ENCODE peak calls at places on chromosomes 2 and 18, in four cellular contexts. F is HepG2, S is HCT116, O is K562. A is an unnamed sample.

GRCh38 chr18:54222922-54223567 is 1.4 kb downstream of the MBD2 start:
- DNase-seq in F (peak), S (peak), O (no peak), A (no peak)

GRCh38 chr2:238142382-238143205 is 4.1 kb downstream of the KLHL30 start:
- DNase-seq in F (no peak), S (no peak), O (no peak), A (no peak)

GRCh38 chr2:108554530-108554929 is 20.3 kb downstream of the LIMS1 start:
- DNase-seq in F (no peak), S (no peak), O (no peak), A (no peak)

GRCh38 chr2:88574445-88574844 is 52.8 kb downstream of the EIF2AK3 start:
- DNase-seq in F (no peak), S (no peak), O (no peak), A (no peak)

GRCh38 chr2:214395040-214395439 is 15.8 kb upstream of the VWC2L start:
- DNase-seq in F (no peak), S (no peak), O (no peak), A (no peak)

GRCh38 chr18:26271917-26272549 is 45.8 kb downstream of the TAF4B start:
- DNase-seq in F (no peak), S (no peak), O (no peak), A (no peak)

GRCh38 chr18:59056706-59057492 is 82.8 kb upstream of the SEC11C start:
- DNase-seq in F (peak), S (peak), O (peak), A (no peak)

GRCh38 chr2:30225131-30225762 is 6.1 kb upstream of the LBH start:
- DNase-seq in F (no peak), S (no peak), O (no peak), A (no peak)

GRCh38 chr2:119696494-119697030 is 17.6 kb downstream of the TMEM177 start:
- DNase-seq in F (no peak), S (no peak), O (no peak), A (no peak)

GRCh38 chr2:119694994-119695521 is 16.1 kb downstream of the TMEM177 start:
- DNase-seq in F (peak), S (no peak), O (no peak), A (no peak)

GRCh38 chr2:119699016-119699606 is 20.1 kb downstream of the TMEM177 start:
- DNase-seq in F (no peak), S (no peak), O (no peak), A (no peak)

GRCh38 chr2:119696005-119696404 is 17.0 kb downstream of the TMEM177 start:
- DNase-seq in F (no peak), S (no peak), O (no peak), A (no peak)

DNA sequence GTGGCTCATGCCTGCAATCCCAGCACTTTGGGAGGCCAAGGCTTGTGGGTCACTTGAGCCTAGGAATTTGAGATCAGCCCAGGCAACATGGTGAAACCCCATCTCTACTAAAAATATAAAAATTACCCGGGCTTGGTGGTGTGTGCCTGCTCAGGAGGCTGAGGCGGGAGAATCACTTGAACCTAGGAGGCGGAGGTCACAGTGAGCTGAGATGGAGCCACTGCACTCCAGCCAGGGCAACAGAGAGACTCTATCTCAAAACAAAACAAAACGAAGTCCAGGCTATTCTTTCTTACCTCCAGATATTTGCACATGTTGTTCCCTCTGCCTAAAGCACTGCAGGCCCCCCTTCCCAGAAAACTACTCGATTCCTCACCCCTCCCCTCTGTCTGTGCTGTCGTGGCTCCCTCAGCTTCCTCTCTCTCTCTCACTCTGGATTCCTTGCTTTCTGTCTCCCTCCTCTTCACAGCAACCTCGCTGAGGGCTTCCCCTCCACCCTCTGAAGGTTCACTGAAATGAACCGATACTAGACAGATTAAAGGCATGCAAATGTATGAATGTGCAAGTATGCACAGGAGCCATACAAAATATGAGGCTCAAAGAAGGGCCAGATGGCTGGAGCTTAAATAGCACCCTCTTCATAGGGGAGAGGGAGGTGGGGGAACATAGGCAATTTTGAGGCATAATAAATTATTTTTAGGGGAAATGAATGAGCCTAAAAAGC is 18.5 kb downstream of the TMEM177 start:
- DNase-seq in F (no peak), S (no peak), O (no peak), A (no peak)
- TF ChIP-seq SIN3A in F (no peak), S (no peak), O (no peak), A (no peak)

DNA sequence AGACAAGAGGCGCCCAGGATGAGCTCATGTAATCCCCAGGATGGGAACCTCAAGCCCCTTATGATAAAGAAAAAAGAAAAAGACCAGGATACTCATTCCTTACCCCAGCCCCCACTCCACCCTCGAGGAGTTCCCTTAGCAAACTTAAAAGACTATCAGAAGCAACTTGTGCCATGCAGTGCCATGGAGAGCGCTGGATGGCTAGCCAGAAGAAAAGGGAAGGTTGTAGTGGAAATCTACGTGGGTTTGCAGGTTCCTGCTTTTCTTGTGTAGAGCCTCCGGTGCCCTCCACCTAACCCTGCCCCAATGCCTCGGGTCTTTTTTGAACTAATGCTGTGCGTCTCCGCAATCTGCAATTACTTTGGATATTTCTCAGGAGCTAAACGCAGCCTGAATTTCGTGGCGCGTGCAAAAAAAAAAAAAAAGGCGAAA is 16.2 kb upstream of the BCL11A start:
- DNase-seq in F (no peak), S (no peak), O (no peak), A (no peak)
- TF ChIP-seq TCF7L2 in F (no peak), S (no peak), O (no peak), A (no peak)

GRCh38 chr2:213316001-213316735 is 31.9 kb downstream of the SPAG16 start:
- DNase-seq in F (no peak), S (peak), O (no peak), A (no peak)
- TF ChIP-seq SIN3A in F (no peak), S (no peak), O (no peak), A (no peak)

GRCh38 chr2:64831134-64831976 is 157.8 kb upstream of the SLC1A4 start:
- DNase-seq in F (peak), S (peak), O (peak), A (peak)
- TF ChIP-seq TCF7L2 in F (no peak), S (peak), O (no peak), A (no peak)